ENCODE peak calls at places on chromosomes 16 and 17, in six cellular contexts. V is HepG2, B is GM12878, P is K562, G is SK-N-SH, Q is GM12891. O is an unnamed sample.

GRCh38 chr17:55458977-55459376 is 37.3 kb upstream of the MMD start:
- DNase-seq in Q (no peak), G (no peak), P (no peak), B (no peak), V (no peak), O (no peak)

GRCh38 chr17:48483471-48484131 is 47.2 kb downstream of the HOXB1 start:
- DNase-seq in Q (peak; percentile 28), G (no peak), B (no peak), V (no peak), P (peak; percentile 27), O (no peak)

GRCh38 chr16:74480150-74481029 is 59.1 kb upstream of the CLEC18B start:
- DNase-seq in Q (no peak), B (no peak), P (peak; percentile 19), G (no peak), V (no peak), O (no peak)

GRCh38 chr17:14297161-14297851 is 3.6 kb upstream of the HS3ST3B1 start:
- DNase-seq in V (peak; percentile 48), G (peak; percentile 50), B (no peak), Q (no peak), P (no peak), O (no peak)

GRCh38 chr16:70433456-70434103 is 5.3 kb downstream of the ST3GAL2 start:
- DNase-seq in B (no peak), G (peak; percentile 70), Q (no peak), V (no peak), P (peak; percentile 13), O (no peak)

GRCh38 chr17:67044016-67044772 is at the start of gene CACNG1:
- DNase-seq in G (peak; percentile 38), B (no peak), Q (no peak), P (no peak), V (no peak), O (no peak)

GRCh38 chr16:70746708-70747424 is 54.1 kb downstream of the VAC14 start:
- DNase-seq in V (peak; percentile 99), P (peak; percentile 79), B (no peak), G (no peak), Q (no peak), O (no peak)

GRCh38 chr17:62134397-62134796 is 69.3 kb upstream of the MED13 start:
- DNase-seq in B (no peak), Q (no peak), V (no peak), G (no peak), P (no peak), O (no peak)

GRCh38 chr16:58809213-58809612 is 75.1 kb upstream of the GOT2 start:
- DNase-seq in B (no peak), Q (no peak), V (no peak), G (no peak), P (no peak), O (no peak)

GRCh38 chr16:46853713-46854443 is 22.9 kb upstream of the C16orf87 start:
- DNase-seq in V (peak; percentile 81), G (peak; percentile 83), Q (peak; percentile 38), B (no peak), P (peak; percentile 60), O (peak; percentile 45)

GRCh38 chr17:1992541-1992940 is 32.6 kb downstream of the RTN4RL1 start:
- DNase-seq in V (no peak), G (no peak), B (no peak), Q (no peak), P (no peak), O (no peak)

GRCh38 chr16:86368261-86368660 is 142.1 kb upstream of the FOXF1 start:
- DNase-seq in B (no peak), P (no peak), V (no peak), Q (no peak), G (no peak), O (no peak)

GRCh38 chr17:58354541-58355216 is 2.7 kb upstream of the SUPT4H1 start:
- DNase-seq in B (no peak), G (no peak), V (no peak), P (no peak), Q (no peak), O (no peak)

GRCh38 chr16:47045023-47045422 is 71.5 kb upstream of the DNAJA2 start:
- DNase-seq in B (no peak), G (no peak), P (no peak), Q (no peak), V (no peak), O (no peak)

GRCh38 chr17:45740553-45741330 is 43.4 kb upstream of the CRHR1 start:
- DNase-seq in B (no peak), Q (peak; percentile 33), P (peak; percentile 93), V (peak; percentile 35), G (peak; percentile 88), O (no peak)

GRCh38 chr17:44106801-44107200 is 16.6 kb downstream of the HDAC5 start:
- DNase-seq in Q (no peak), V (no peak), G (no peak), B (no peak), P (no peak), O (no peak)

GRCh38 chr17:39653662-39654331 is 11.4 kb upstream of the TCAP start:
- DNase-seq in B (no peak), G (peak; percentile 92), P (peak; percentile 89), Q (peak; percentile 98), V (peak; percentile 79), O (peak; percentile 98)

DNA sequence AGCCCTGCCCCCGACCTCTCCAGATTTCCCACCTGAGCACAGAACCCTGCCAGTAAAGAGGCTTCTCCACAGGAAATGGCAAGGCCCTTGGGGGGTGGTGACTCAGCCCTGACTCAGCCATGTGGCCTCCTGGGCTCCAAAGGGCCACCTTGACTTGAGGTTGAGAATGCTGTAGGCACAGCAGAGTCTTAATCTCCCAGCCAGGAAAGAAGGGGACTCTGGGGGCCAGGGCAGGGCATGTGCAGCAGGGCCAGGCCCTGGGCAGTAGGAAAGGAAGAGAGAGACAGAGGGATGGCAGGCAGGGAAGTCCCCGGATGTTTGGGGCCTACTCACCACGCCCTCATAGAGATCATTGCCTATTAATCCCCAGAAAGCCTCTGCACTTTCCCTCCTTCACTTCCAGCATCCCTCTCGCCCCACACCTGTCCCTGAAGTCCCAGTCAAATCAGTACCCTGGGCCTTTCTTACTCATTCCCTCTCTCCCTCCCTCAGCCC is 4.8 kb upstream of the ITGA3 start:
- DNase-seq in Q (no peak), G (no peak), V (no peak), B (no peak), P (peak; percentile 52), O (no peak)
- TF ChIP-seq TAF1 in Q (no peak), G (peak; percentile 68), V (no peak), B (no peak), P (no peak), O (no peak)

GRCh38 chr17:75079023-75079373 is 8.8 kb upstream of the SLC16A5 start:
- DNase-seq in Q (no peak), V (no peak), B (no peak), G (no peak), P (no peak), O (no peak)

GRCh38 chr17:75075597-75076253 is 12.0 kb upstream of the SLC16A5 start:
- DNase-seq in P (no peak), Q (no peak), G (no peak), B (no peak), V (no peak), O (peak; percentile 9)

GRCh38 chr17:75078097-75079022 is 9.4 kb upstream of the SLC16A5 start:
- DNase-seq in B (peak; percentile 40), V (no peak), Q (no peak), P (no peak), G (no peak), O (peak; percentile 23)

GRCh38 chr17:75077490-75078096 is 10.2 kb upstream of the SLC16A5 start:
- DNase-seq in B (no peak), G (no peak), Q (peak; percentile 56), P (no peak), V (no peak), O (peak; percentile 68)

GRCh38 chr17:75077072-75077489 is 10.7 kb upstream of the SLC16A5 start:
- DNase-seq in Q (no peak), P (no peak), G (no peak), V (peak; percentile 76), B (no peak), O (peak; percentile 41)
- TF ChIP-seq POLR2AphosphoS5 in Q (no peak), P (no peak), G (no peak), V (no peak), B (no peak), O (no peak)

DNA sequence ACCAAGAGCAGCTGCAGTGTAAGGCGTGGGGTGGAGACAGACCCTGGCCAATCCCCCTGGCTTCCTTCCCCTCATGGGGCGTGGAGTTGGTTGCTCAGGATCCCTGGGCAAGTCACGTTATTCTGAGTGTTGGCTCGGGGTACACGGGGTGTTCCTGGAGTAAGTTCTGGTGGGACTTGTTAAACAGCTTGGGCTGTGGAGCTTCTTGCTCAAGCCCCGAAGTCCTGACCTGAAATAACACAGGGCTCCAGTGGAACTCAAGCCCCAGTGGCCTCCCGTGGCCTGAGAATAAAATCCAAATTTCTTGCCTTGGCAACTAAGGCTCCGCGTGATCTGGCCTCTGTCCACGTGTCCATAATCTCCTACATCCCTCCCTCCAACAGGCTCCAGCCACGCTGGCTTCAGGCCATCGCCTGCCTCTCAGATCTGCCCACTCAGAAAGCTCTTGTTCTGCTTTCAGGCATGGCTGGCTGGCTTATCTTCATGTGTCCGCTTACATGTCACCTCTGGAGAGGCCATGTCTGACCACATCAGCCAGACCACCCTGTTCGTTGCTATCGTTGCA is 49.3 kb upstream of the BCO1 start:
- DNase-seq in Q (no peak), V (no peak), G (peak; percentile 46), P (no peak), B (no peak), O (no peak)
- TF ChIP-seq TAF1 in Q (no peak), V (no peak), G (no peak), P (no peak), B (no peak), O (no peak)

GRCh38 chr16:20762404-20763123 is 1.2 kb upstream of the ACSM3 start:
- DNase-seq in P (no peak), Q (no peak), V (no peak), G (no peak), B (no peak), O (no peak)

GRCh38 chr16:20765732-20766131 is 1.9 kb downstream of the ACSM3 start:
- DNase-seq in B (no peak), P (no peak), Q (no peak), G (no peak), V (no peak), O (no peak)

GRCh38 chr16:20761175-20761574 is 2.6 kb upstream of the ACSM3 start:
- DNase-seq in G (no peak), Q (no peak), P (no peak), V (no peak), B (no peak), O (no peak)

GRCh38 chr16:20766294-20766693 is 2.5 kb downstream of the ACSM3 start:
- DNase-seq in B (no peak), G (no peak), V (no peak), Q (no peak), P (no peak), O (no peak)

DNA sequence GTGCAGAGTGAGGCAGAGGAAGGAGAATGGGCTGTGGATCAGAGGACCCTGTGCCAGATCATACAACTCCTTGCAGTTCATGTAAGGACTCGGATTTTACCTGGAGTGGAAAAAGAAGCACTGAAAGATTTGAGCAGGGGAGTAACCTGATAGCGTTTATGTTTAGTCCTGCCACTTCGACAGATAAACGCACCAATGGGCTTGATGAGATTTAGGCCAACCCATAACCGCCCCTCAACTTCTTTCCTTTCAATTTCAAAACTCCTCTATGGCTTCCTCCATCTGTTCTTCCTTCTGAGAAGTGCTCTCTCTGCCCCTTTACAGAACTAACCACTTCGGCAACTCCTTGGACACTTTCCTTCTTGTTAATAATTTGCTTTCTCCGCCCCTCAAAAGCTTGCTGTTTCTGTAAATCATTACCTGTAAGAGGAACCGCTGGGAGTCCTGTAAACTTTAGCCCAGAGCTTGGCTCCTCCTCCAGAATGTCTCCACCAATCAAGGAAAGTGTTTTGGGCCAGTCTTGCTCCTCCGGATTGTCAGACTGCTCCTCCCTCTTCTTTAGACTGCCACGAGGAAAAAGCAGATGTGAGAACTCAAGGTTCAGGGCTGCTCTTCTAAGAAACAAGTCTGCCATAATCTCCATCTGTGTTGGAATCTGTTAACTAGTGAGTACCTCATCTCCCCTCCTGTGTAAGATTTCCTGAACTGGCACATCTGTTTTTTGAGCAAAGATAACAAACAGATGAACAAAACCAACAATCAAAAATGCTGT is at the start of gene ACSM3:
- DNase-seq in V (peak; percentile 83), Q (peak; percentile 58), B (peak; percentile 93), G (peak; percentile 13), P (peak; percentile 90), O (peak; percentile 47)
- TF ChIP-seq POLR2AphosphoS5 in V (peak; percentile 84), Q (no peak), B (peak; percentile 48), G (no peak), P (no peak), O (no peak)